ENCODE peak calls at places on chromosomes 1 and 21, in nine cellular contexts. U is spleen, G is H1, V is ascending aorta, A is OCI-LY7, Q is H9, P is mucosa of descending colon, T is body of pancreas, J is foreskin fibroblast. R is an unnamed sample.

GRCh38 chr1:198734323-198735008 is 95.6 kb downstream of the PTPRC start:
- DNase-seq in G (no peak), U (no peak), T (no peak), J (peak), V (no peak), Q (no peak), P (no peak), A (no peak), R (no peak)

GRCh38 chr1:181451661-181452060 is 31.7 kb upstream of the CACNA1E start:
- DNase-seq in P (no peak), T (no peak), U (no peak), A (no peak), V (no peak), Q (no peak), G (no peak), J (no peak), R (no peak)

GRCh38 chr1:5913876-5914275 is 78.3 kb downstream of the NPHP4 start:
- DNase-seq in V (no peak), J (no peak), A (no peak), T (no peak), G (no peak), P (no peak), U (peak), Q (peak), R (no peak)

GRCh38 chr1:41465741-41466140 is 18.7 kb downstream of the EDN2 start:
- DNase-seq in J (peak), Q (no peak), P (no peak), T (no peak), A (no peak), V (no peak), U (no peak), G (no peak), R (no peak)

GRCh38 chr1:212237651-212238050 is 47.6 kb upstream of the PPP2R5A start:
- DNase-seq in V (no peak), T (peak), U (no peak), A (no peak), G (no peak), P (no peak), J (peak), Q (no peak), R (no peak)

GRCh38 chr1:207032528-207033017 is at the start of gene C1orf116:
- DNase-seq in Q (peak), T (peak), A (no peak), V (no peak), G (peak), J (peak), U (no peak), P (peak), R (peak)

GRCh38 chr21:25862596-25862995 is 127.8 kb downstream of the GABPA start:
- DNase-seq in G (no peak), U (no peak), J (peak), Q (no peak), V (no peak), A (peak), P (no peak), T (peak), R (no peak)

GRCh38 chr1:168509875-168510594 is 33.8 kb downstream of the XCL2 start:
- DNase-seq in V (no peak), T (no peak), G (no peak), J (peak), P (no peak), Q (no peak), A (no peak), U (no peak), R (no peak)

GRCh38 chr21:39525129-39525528 is 73.4 kb downstream of the SH3BGR start:
- DNase-seq in T (no peak), J (no peak), A (no peak), U (no peak), G (no peak), P (no peak), Q (no peak), V (no peak), R (no peak)

GRCh38 chr1:7339953-7340352 is 431.1 kb upstream of the VAMP3 start:
- DNase-seq in A (no peak), P (no peak), G (no peak), U (no peak), V (no peak), T (no peak), J (peak), Q (no peak), R (no peak)

GRCh38 chr1:52435211-52435610 is 30.8 kb downstream of the PRPF38A start:
- DNase-seq in Q (no peak), U (no peak), G (no peak), V (no peak), J (no peak), T (no peak), P (no peak), A (no peak), R (no peak)

GRCh38 chr1:192527950-192528349 is 47.6 kb upstream of the RGS1 start:
- DNase-seq in J (no peak), G (no peak), T (no peak), V (no peak), U (no peak), Q (no peak), P (no peak), A (no peak), R (no peak)

GRCh38 chr1:192363177-192363576 is 46.4 kb downstream of the RGS21 start:
- DNase-seq in J (no peak), A (no peak), Q (no peak), T (no peak), G (no peak), U (no peak), V (no peak), P (no peak), R (no peak)

GRCh38 chr1:83100133-83100532 is 898.8 kb downstream of the TTLL7 start:
- DNase-seq in J (no peak), P (no peak), Q (no peak), U (no peak), G (no peak), A (no peak), T (no peak), V (no peak), R (no peak)

GRCh38 chr1:23577056-23577985 is 18.0 kb upstream of the ID3 start:
- DNase-seq in T (no peak), A (peak), V (peak), P (no peak), G (no peak), U (peak), Q (no peak), J (peak), R (no peak)

GRCh38 chr1:3530086-3530930 is 75.8 kb downstream of the ARHGEF16 start:
- DNase-seq in G (no peak), A (no peak), T (peak), J (no peak), V (no peak), U (no peak), Q (peak), P (no peak), R (no peak)

GRCh38 chr1:217343907-217344306 is 287.0 kb downstream of the GPATCH2 start:
- DNase-seq in T (no peak), G (no peak), P (peak), Q (peak), J (no peak), V (no peak), U (no peak), A (no peak), R (peak)

GRCh38 chr1:26784023-26784871 is 3.5 kb upstream of the PIGV start:
- DNase-seq in U (no peak), Q (peak), T (peak), P (no peak), A (no peak), V (no peak), G (no peak), J (peak), R (no peak)

GRCh38 chr1:13860023-13860422 is 160.0 kb downstream of the PRDM2 start:
- DNase-seq in J (no peak), P (no peak), T (no peak), U (no peak), V (no peak), G (no peak), A (no peak), Q (no peak), R (no peak)

GRCh38 chr1:160459056-160459455 is 58.7 kb downstream of the VANGL2 start:
- DNase-seq in Q (no peak), P (no peak), J (no peak), U (no peak), V (no peak), T (no peak), A (no peak), G (no peak), R (no peak)

GRCh38 chr1:167130782-167131520 is 37.1 kb downstream of the STYXL2 start:
- DNase-seq in T (no peak), Q (no peak), V (no peak), J (no peak), U (no peak), P (no peak), G (no peak), A (no peak), R (no peak)

GRCh38 chr1:7280257-7280656 is 490.8 kb upstream of the VAMP3 start:
- DNase-seq in Q (no peak), A (no peak), V (no peak), P (no peak), J (no peak), G (no peak), U (no peak), T (no peak), R (no peak)

GRCh38 chr21:33031152-33031551 is 5.4 kb downstream of the OLIG2 start:
- DNase-seq in T (no peak), V (no peak), P (no peak), J (no peak), Q (no peak), G (no peak), A (no peak), U (no peak), R (no peak)

GRCh38 chr1:150009604-150010387 is 730 bp downstream of the OTUD7B start:
- DNase-seq in T (peak), V (peak), U (no peak), A (peak), P (no peak), Q (peak), J (peak), G (no peak), R (peak)

GRCh38 chr1:247517795-247518612 is 18.2 kb downstream of the OR2C3 start:
- DNase-seq in V (no peak), U (no peak), J (no peak), T (no peak), A (no peak), G (no peak), P (no peak), Q (peak), R (peak)

GRCh38 chr1:70899735-70900134 is 147.9 kb downstream of the PTGER3 start:
- DNase-seq in Q (no peak), T (no peak), V (no peak), G (no peak), U (no peak), A (no peak), P (no peak), J (no peak), R (no peak)

GRCh38 chr1:89603651-89604413 is 29.1 kb upstream of the LRRC8C start:
- DNase-seq in T (no peak), Q (no peak), P (no peak), A (no peak), V (no peak), G (no peak), U (no peak), J (peak), R (no peak)

GRCh38 chr1:25208561-25209222 is 23.6 kb downstream of the SYF2 start:
- DNase-seq in G (no peak), Q (no peak), J (no peak), V (no peak), A (no peak), U (no peak), T (no peak), P (no peak), R (no peak)

GRCh38 chr1:230215049-230215448 is 148.0 kb downstream of the GALNT2 start:
- DNase-seq in V (no peak), J (peak), T (peak), A (no peak), G (no peak), P (no peak), Q (peak), U (no peak), R (no peak)

GRCh38 chr1:26375081-26375480 is 2.5 kb upstream of the ZNF683 start:
- DNase-seq in G (no peak), J (no peak), A (no peak), P (no peak), T (no peak), U (no peak), Q (no peak), V (no peak), R (no peak)

DNA sequence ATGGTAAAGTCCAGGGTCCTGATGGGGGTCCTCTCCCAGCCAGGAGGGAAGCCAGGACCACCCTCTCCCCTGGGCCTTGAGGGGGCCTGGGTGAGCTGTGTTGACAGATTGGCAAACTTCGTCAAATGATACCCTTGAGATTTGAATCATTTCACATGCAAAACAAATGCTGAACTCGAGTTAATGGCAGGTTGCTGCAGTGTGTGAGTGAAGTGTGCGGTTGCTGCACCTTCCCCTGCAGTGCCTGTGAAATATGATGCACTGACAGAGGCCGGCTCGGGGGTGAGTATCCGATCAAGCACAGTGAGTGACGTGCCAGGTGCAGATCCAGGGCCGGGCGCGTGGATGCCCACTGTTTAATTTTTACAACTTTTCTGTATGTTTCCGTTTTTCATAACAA is 5.7 kb upstream of the KRTAP12-1 start:
- DNase-seq in U (no peak), G (no peak), A (no peak), Q (peak), J (no peak), T (no peak), V (no peak), P (no peak), R (peak)
- TF ChIP-seq CTCF in U (no peak), G (no peak), A (no peak), Q (no peak), J (no peak), T (no peak), V (no peak), P (no peak), R (no peak)

DNA sequence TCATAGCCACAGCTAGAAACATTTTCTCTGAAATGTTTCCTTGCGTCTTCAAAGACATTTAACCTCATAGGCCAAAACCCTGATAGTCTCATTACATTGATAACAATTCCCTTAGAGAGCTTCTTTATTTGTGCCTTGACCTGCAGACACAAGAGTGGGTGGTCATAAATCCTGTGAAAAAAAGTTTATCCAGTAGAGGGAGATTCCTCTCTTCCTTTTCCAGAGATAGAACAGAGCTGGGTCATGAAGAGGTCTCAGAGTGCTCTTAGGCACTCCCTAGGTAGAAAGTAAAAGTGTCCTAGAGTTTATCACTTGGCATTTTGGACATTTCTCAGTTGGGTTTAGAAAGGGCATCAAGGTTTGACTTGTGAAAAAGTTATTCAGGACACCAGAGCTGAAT is 426.1 kb downstream of the NUF2 start:
- DNase-seq in G (no peak), P (no peak), A (no peak), U (no peak), V (no peak), Q (no peak), T (no peak), J (no peak), R (no peak)
- TF ChIP-seq CTCF in G (no peak), P (no peak), A (no peak), U (no peak), V (no peak), Q (peak), T (no peak), J (no peak), R (no peak)

GRCh38 chr1:43389326-43390313 is at the start of the genes MED8 and SZT2:
- DNase-seq in G (peak), P (peak), V (peak), T (peak), A (peak), J (peak), Q (peak), U (peak), R (peak)

GRCh38 chr1:43388021-43388575 is 1.5 kb downstream of the MED8 start:
- DNase-seq in P (no peak), A (no peak), U (no peak), G (no peak), Q (no peak), T (no peak), V (no peak), J (no peak), R (no peak)

GRCh38 chr1:43386676-43387075 is 2.9 kb downstream of the MED8 start:
- DNase-seq in P (no peak), A (no peak), J (no peak), T (no peak), V (no peak), U (no peak), G (no peak), Q (no peak), R (no peak)

GRCh38 chr1:43392702-43393101 is 3.0 kb downstream of the SZT2 start:
- DNase-seq in Q (no peak), A (no peak), J (no peak), V (no peak), T (no peak), P (no peak), G (no peak), U (no peak), R (no peak)

GRCh38 chr1:43388613-43389012 is 987 bp downstream of the MED8 start:
- DNase-seq in U (no peak), Q (no peak), P (no peak), G (no peak), J (no peak), T (no peak), V (no peak), A (no peak), R (no peak)
- TF ChIP-seq CTCF in U (no peak), Q (no peak), P (no peak), G (no peak), J (no peak), T (no peak), V (no peak), A (no peak), R (no peak)

DNA sequence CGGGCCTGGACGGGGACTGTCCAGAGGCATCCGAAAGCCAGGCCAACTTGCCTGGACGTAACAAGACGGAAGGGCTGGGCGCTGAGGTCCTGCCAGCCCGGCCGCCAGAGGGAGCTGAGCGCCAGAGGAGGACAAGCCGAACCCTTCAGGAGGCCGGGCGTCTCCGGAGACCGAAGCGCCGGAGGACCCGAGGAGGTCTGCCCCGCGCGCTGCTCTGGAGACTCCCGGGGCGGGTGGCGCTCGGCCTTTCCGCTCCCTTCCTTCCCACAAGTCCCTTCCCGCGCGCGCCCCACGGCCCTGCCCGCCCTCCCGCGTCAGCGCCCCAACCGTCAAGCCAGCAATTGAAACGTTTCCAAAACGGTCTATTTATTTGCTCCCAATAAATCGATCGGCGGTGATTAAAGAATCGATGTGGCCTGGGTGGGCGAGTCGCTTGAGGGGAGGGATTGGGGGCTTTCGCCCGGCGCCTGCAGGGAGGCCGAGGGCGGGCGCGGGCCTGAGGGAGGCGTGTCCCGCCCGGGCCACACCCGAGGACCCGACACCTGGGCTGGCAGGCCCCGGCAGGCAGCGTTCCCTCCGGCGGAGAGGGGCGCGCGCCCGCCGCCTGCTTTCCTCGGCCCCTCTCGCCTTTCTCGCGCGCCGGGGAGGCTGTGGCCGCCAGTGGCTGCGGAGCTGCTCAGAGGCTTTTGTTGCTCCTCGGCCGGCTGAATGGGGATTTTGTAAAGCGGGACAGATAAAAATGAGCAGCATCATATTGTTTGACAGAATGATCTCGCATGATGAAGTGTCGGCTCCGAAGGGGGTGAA is 5.2 kb upstream of the FOXD3 start:
- DNase-seq in V (no peak), T (peak), U (peak), J (peak), P (peak), G (no peak), A (peak), Q (peak), R (peak)
- TF ChIP-seq CTCF in V (no peak), T (peak), U (peak), J (peak), P (peak), G (peak), A (peak), Q (peak), R (peak)